ENCODE peak calls at places on chromosomes 11 and 22, in eight cellular contexts. L is small intestine; E is pancreas; Y is neural progenitor cell; U is psoas muscle; O is cardiac muscle cell; M is CD8-positive, alpha-beta T cell; Q is lower lobe of right lung. W is an unnamed sample.

GRCh38 chr11:269146-269890 is 8.9 kb upstream of the NLRP6 start:
- DNase-seq in Y (no peak), E (no peak), U (peak; percentile 51), O (no peak), L (peak; percentile 56), Q (no peak), M (no peak), W (no peak)

GRCh38 chr22:37175414-37176144 is 12.5 kb downstream of the C1QTNF6 start:
- DNase-seq in O (no peak), L (no peak), Y (no peak), M (no peak), Q (peak; percentile 45), E (peak; percentile 43), U (peak; percentile 48), W (no peak)

GRCh38 chr11:121340010-121340580 is 47.5 kb downstream of the SC5D start:
- DNase-seq in O (no peak), E (no peak), L (no peak), Q (no peak), M (no peak), Y (no peak), U (no peak), W (no peak)

GRCh38 chr11:78203184-78203583 is 14.5 kb downstream of the USP35 start:
- DNase-seq in M (peak; percentile 34), O (no peak), L (peak; percentile 58), Y (no peak), E (no peak), U (no peak), Q (no peak), W (no peak)

GRCh38 chr11:102840018-102840417 is 3.4 kb downstream of the MMP3 start:
- DNase-seq in E (no peak), U (no peak), Q (no peak), M (no peak), L (no peak), O (no peak), Y (no peak), W (no peak)

GRCh38 chr11:1762537-1763302 is 1.0 kb downstream of the CTSD start:
- DNase-seq in L (peak; percentile 97), E (peak; percentile 74), Q (peak; percentile 73), Y (no peak), M (no peak), O (peak; percentile 56), U (peak; percentile 85), W (no peak)

GRCh38 chr11:2691991-2692841 is 7.6 kb downstream of the KCNQ1OT1 start:
- DNase-seq in Y (peak; percentile 61), Q (no peak), O (no peak), M (no peak), E (peak; percentile 43), U (peak; percentile 12), L (no peak), W (no peak)

GRCh38 chr11:107293677-107294344 is 163.8 kb downstream of the CWF19L2 start:
- DNase-seq in Q (no peak), O (no peak), L (no peak), Y (peak; percentile 9), E (no peak), U (no peak), M (no peak), W (no peak)

GRCh38 chr11:59197990-59198389 is 14.7 kb downstream of the MPEG1 start:
- DNase-seq in Y (no peak), L (no peak), Q (peak; percentile 86), O (peak; percentile 88), U (peak; percentile 82), M (no peak), E (peak; percentile 80), W (peak; percentile 99)

GRCh38 chr11:65851083-65851579 is 6.8 kb downstream of the CFL1 start:
- DNase-seq in Y (peak; percentile 45), Q (no peak), U (no peak), E (no peak), L (peak; percentile 47), O (peak; percentile 37), M (no peak), W (peak; percentile 64)

GRCh38 chr11:112322173-112322813 is 61.6 kb upstream of the PLET1 start:
- DNase-seq in E (no peak), L (no peak), M (no peak), O (no peak), Y (no peak), U (no peak), Q (no peak), W (no peak)

GRCh38 chr22:37275622-37276021 is 6.7 kb upstream of the CYTH4 start:
- DNase-seq in L (no peak), E (no peak), Q (peak; percentile 2), Y (no peak), U (no peak), M (no peak), O (no peak), W (no peak)

GRCh38 chr11:44773351-44773965 is 46.7 kb downstream of the TSPAN18 start:
- DNase-seq in M (no peak), Y (no peak), E (no peak), Q (no peak), L (no peak), U (no peak), O (no peak), W (no peak)

GRCh38 chr22:50001388-50002231 is 11.0 kb downstream of the IL17REL start:
- DNase-seq in O (no peak), M (no peak), L (no peak), Y (peak; percentile 64), E (peak; percentile 49), U (no peak), Q (peak; percentile 37), W (no peak)

GRCh38 chr11:45436118-45436517 is 150.0 kb upstream of the SYT13 start:
- DNase-seq in E (no peak), Y (no peak), Q (no peak), O (no peak), L (no peak), U (no peak), M (no peak), W (no peak)

GRCh38 chr11:19812096-19812495 is 99.5 kb downstream of the NAV2 start:
- DNase-seq in L (no peak), U (no peak), E (no peak), Q (no peak), O (no peak), Y (no peak), M (no peak), W (no peak)
- H3K4me1 ChIP-seq in L (no peaks in the 10 kb centered on the region), U (peaks cover 54% of the 10 kb centered on the region), E (peaks cover 18% of the 10 kb centered on the region), Q (no peaks in the 10 kb centered on the region), O (no peaks in the 10 kb centered on the region), Y (peaks cover 48% of the 10 kb centered on the region), M (no peaks in the 10 kb centered on the region), W (no peaks in the 10 kb centered on the region)

GRCh38 chr11:11983427-11983826 is 25.0 kb downstream of the DKK3 start:
- DNase-seq in U (no peak), Q (no peak), L (no peak), M (no peak), O (no peak), E (no peak), Y (no peak), W (no peak)
- H3K4me1 ChIP-seq in U (peaks cover 12% of the 10 kb centered on the region), Q (peaks cover 35% of the 10 kb centered on the region), L (no peaks in the 10 kb centered on the region), M (peaks cover 4% of the 10 kb centered on the region), O (peaks cover 24% of the 10 kb centered on the region), E (no peaks in the 10 kb centered on the region), Y (peaks cover 7% of the 10 kb centered on the region), W (peaks cover 76% of the 10 kb centered on the region)

GRCh38 chr11:130146797-130147196 is 12.8 kb upstream of the ST14 start:
- DNase-seq in Y (no peak), U (no peak), M (no peak), O (peak; percentile 25), E (no peak), L (peak; percentile 90), Q (no peak), W (no peak)

GRCh38 chr11:130148927-130149326 is 10.7 kb upstream of the ST14 start:
- DNase-seq in E (peak; percentile 5), L (peak; percentile 83), U (no peak), Y (no peak), O (no peak), M (no peak), Q (no peak), W (no peak)

GRCh38 chr11:130150790-130151189 is 8.8 kb upstream of the ST14 start:
- DNase-seq in Y (no peak), E (peak; percentile 17), U (no peak), L (no peak), Q (no peak), O (no peak), M (no peak), W (no peak)

GRCh38 chr11:130155106-130155505 is 4.5 kb upstream of the ST14 start:
- DNase-seq in Y (no peak), L (no peak), E (no peak), M (no peak), Q (no peak), O (no peak), U (no peak), W (no peak)

GRCh38 chr11:130151196-130151595 is 8.4 kb upstream of the ST14 start:
- DNase-seq in Q (no peak), E (no peak), L (no peak), Y (no peak), O (no peak), M (no peak), U (no peak), W (no peak)
- H3K4me1 ChIP-seq in Q (peaks cover 16% of the 10 kb centered on the region), E (peaks cover 4% of the 10 kb centered on the region), L (peaks cover 5% of the 10 kb centered on the region), Y (no peaks in the 10 kb centered on the region), O (no peaks in the 10 kb centered on the region), M (peaks cover 13% of the 10 kb centered on the region), U (no peaks in the 10 kb centered on the region), W (no peaks in the 10 kb centered on the region)

GRCh38 chr22:46446799-46447198 is 90.6 kb downstream of the CELSR1 start:
- DNase-seq in O (peak; percentile 52), Y (no peak), L (no peak), Q (no peak), E (no peak), M (no peak), U (no peak), W (no peak)

GRCh38 chr22:46449974-46450745 is 87.3 kb downstream of the CELSR1 start:
- DNase-seq in O (no peak), L (no peak), E (no peak), Y (no peak), U (no peak), Q (no peak), M (no peak), W (no peak)

GRCh38 chr22:46445771-46446485 is 91.5 kb downstream of the CELSR1 start:
- DNase-seq in U (no peak), E (no peak), L (no peak), O (no peak), Q (no peak), Y (no peak), M (no peak), W (no peak)

GRCh38 chr22:46449116-46449691 is 88.2 kb downstream of the CELSR1 start:
- DNase-seq in L (no peak), Q (no peak), E (no peak), U (no peak), M (no peak), Y (no peak), O (no peak), W (no peak)

DNA sequence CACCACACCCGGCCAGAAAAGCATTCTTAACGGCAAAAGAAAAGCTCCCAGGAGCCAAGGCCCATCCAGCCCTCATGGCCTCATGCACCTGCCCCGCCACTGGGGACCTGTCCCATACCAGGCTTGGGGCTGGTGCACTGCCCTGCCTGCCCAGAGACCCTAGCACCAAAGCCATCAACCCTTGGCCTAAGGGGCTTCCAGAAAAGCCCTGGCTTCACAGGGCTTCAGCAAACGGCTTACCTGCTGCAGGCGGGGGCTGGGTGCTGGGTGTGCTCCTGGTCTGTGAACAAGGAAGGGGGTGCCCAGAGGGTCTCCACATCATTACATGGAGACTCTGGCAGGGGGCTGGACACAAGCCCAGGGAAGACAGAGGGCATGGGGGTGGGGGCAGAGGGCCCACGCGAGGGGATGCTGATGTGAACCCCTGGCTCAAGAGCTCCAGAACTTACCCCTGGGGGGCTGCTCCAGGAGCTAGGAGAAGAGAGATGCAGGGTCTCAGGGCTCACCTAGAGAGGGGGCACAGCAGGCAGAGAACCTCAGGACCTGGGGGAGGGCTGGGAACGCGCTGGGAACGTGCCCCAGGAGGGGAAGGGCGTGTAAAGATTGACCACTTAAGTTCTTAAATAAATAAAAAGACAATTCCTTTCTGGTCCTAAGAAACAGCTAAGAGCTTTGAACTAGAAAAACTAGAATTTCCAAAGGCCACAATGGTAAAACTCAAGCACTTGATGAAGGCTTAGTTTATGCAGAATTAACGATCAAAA is 89.3 kb downstream of the CELSR1 start:
- DNase-seq in M (no peak), Y (no peak), Q (peak; percentile 64), U (no peak), O (no peak), E (no peak), L (no peak), W (no peak)
- H3K4me1 ChIP-seq in M (no peaks in the 10 kb centered on the region), Y (peaks cover 30% of the 10 kb centered on the region), Q (peaks cover 44% of the 10 kb centered on the region), U (no peaks in the 10 kb centered on the region), O (peaks cover 14% of the 10 kb centered on the region), E (no peaks in the 10 kb centered on the region), L (no peaks in the 10 kb centered on the region), W (no peaks in the 10 kb centered on the region)

W was measured in SJSA1.